ENCODE peak calls at places on chromosomes 13 and 19, in five cellular contexts. Q is mesendoderm, Y is astrocyte, K is colonic mucosa, G is SK-N-SH. L is an unnamed sample.

GRCh38 chr19:41545547-41545946 is 30.4 kb upstream of the CEACAM21 start:
- DNase-seq in Q (no peak), Y (no peak), K (no peak), G (no peak), L (no peak)

GRCh38 chr19:16325671-16326400 is 1.2 kb downstream of the KLF2 start:
- DNase-seq in Q (peak; percentile 75), Y (no peak), K (peak; percentile 64), G (peak; percentile 52), L (peak; percentile 86)

GRCh38 chr19:47124937-47125668 is 5.5 kb upstream of the SAE1 start:
- DNase-seq in Q (peak; percentile 93), Y (peak; percentile 61), K (no peak), G (peak; percentile 73), L (peak; percentile 83)

GRCh38 chr19:37691881-37692504 is 27.6 kb downstream of the ZNF607 start:
- DNase-seq in Q (peak; percentile 88), Y (peak; percentile 81), K (peak; percentile 82), G (peak; percentile 89), L (peak; percentile 91)

GRCh38 chr13:49287995-49288394 is 40.3 kb downstream of the CDADC1 start:
- DNase-seq in Q (no peak), Y (no peak), K (no peak), G (no peak), L (no peak)

GRCh38 chr13:62931901-62932883 is 1516.5 kb upstream of the PCDH20 start:
- DNase-seq in Q (no peak), Y (peak; percentile 1), K (no peak), G (no peak), L (no peak)

GRCh38 chr13:82407321-82407720 is 1475.0 kb downstream of the SLITRK1 start:
- DNase-seq in Q (peak; percentile 73), Y (no peak), K (no peak), G (no peak), L (no peak)

GRCh38 chr13:35213911-35214310 is 262.6 kb downstream of the MAB21L1 start:
- DNase-seq in Q (no peak), Y (no peak), K (no peak), G (no peak), L (no peak)

GRCh38 chr19:46860846-46861690 is at the start of gene ARHGAP35:
- DNase-seq in Q (no peak), Y (no peak), K (peak; percentile 51), G (peak; percentile 92), L (no peak)

GRCh38 chr19:19528721-19529490 is at the start of gene YJEFN3:
- DNase-seq in Q (no peak), Y (peak; percentile 32), K (no peak), G (peak; percentile 98), L (peak; percentile 61)

GRCh38 chr13:91468301-91468700 is 69.9 kb downstream of the GPC5 start:
- DNase-seq in Q (peak; percentile 13), Y (peak; percentile 1), K (no peak), G (no peak), L (no peak)

GRCh38 chr19:29872224-29872731 is 60.5 kb downstream of the CCNE1 start:
- DNase-seq in Q (peak; percentile 61), Y (peak; percentile 6), K (no peak), G (peak; percentile 49), L (peak; percentile 81)

GRCh38 chr19:18446811-18447359 is 9.0 kb upstream of the ISYNA1 start:
- DNase-seq in Q (no peak), Y (no peak), K (no peak), G (no peak), L (no peak)

GRCh38 chr19:5621311-5621944 is 1.1 kb downstream of the SAFB2 start:
- DNase-seq in Q (no peak), Y (no peak), K (peak; percentile 27), G (no peak), L (no peak)

GRCh38 chr19:6767081-6767356 is 216 bp downstream of the SH2D3A start:
- DNase-seq in Q (peak; percentile 40), Y (no peak), K (peak; percentile 73), G (no peak), L (peak; percentile 34)

GRCh38 chr19:39099341-39099740 is 15.2 kb downstream of the ACP7 start:
- DNase-seq in Q (no peak), Y (no peak), K (no peak), G (no peak), L (no peak)

GRCh38 chr19:16366056-16366432 is 41.4 kb downstream of the KLF2 start:
- DNase-seq in Q (no peak), Y (no peak), K (no peak), G (no peak), L (no peak)

GRCh38 chr19:13198634-13199033 is 48.4 kb downstream of the IER2 start:
- DNase-seq in Q (no peak), Y (no peak), K (no peak), G (no peak), L (no peak)

GRCh38 chr19:55684946-55685681 is 10.1 kb downstream of the EPN1 start:
- DNase-seq in Q (no peak), Y (no peak), K (no peak), G (no peak), L (no peak)

GRCh38 chr13:94537740-94538630 is 58.0 kb downstream of the TGDS start:
- DNase-seq in Q (no peak), Y (no peak), K (no peak), G (no peak), L (no peak)

GRCh38 chr13:79723462-79724116 is 242.6 kb downstream of the NDFIP2 start:
- DNase-seq in Q (no peak), Y (no peak), K (peak; percentile 34), G (no peak), L (no peak)

GRCh38 chr13:81001828-81002385 is 661.0 kb upstream of the SPRY2 start:
- DNase-seq in Q (no peak), Y (peak; percentile 5), K (no peak), G (no peak), L (no peak)

GRCh38 chr19:48837081-48837524 is 812 bp upstream of the HSD17B14 start:
- DNase-seq in Q (peak; percentile 98), Y (peak; percentile 82), K (peak; percentile 71), G (peak; percentile 95), L (peak; percentile 99)
- H3K9ac ChIP-seq in Q (peak overlapping the region; percentile 79), Y (peak overlapping the region; percentile 80), K (no peak overlapping the region), G (peak overlapping the region; percentile 69), L (no peak overlapping the region)

DNA sequence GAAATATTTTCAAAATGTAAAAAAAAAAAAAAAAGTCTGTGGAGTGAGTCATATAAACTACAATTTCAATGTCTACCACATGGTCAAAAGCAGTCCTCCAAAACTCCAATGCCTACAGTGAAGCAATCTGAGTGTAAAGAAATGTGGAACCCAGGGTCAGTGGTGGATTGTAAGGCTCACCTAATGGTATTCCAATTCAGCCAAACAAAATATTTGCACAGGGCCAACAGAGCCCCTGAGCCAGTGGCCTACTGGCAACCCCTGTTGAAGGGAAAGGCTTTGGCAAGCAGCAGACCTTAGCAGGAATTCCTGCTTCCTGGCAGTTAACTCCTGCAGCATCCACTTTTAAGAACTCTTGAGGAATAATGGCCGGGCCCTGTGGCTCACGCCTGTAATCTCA is 3.4 kb downstream of the DNMT1 start:
- DNase-seq in Q (no peak), Y (peak; percentile 89), K (no peak), G (no peak), L (no peak)
- H3K9ac ChIP-seq in Q (no peak overlapping the region), Y (no peak overlapping the region), K (no peak overlapping the region), G (no peak overlapping the region), L (no peak overlapping the region)

GRCh38 chr19:31892060-31892459 is 453.4 kb upstream of the ZNF507 start:
- DNase-seq in Q (no peak), Y (no peak), K (no peak), G (no peak), L (no peak)
- H3K9ac ChIP-seq in Q (no peak overlapping the region), Y (no peak overlapping the region), K (no peak overlapping the region), G (no peak overlapping the region), L (no peak overlapping the region)

DNA sequence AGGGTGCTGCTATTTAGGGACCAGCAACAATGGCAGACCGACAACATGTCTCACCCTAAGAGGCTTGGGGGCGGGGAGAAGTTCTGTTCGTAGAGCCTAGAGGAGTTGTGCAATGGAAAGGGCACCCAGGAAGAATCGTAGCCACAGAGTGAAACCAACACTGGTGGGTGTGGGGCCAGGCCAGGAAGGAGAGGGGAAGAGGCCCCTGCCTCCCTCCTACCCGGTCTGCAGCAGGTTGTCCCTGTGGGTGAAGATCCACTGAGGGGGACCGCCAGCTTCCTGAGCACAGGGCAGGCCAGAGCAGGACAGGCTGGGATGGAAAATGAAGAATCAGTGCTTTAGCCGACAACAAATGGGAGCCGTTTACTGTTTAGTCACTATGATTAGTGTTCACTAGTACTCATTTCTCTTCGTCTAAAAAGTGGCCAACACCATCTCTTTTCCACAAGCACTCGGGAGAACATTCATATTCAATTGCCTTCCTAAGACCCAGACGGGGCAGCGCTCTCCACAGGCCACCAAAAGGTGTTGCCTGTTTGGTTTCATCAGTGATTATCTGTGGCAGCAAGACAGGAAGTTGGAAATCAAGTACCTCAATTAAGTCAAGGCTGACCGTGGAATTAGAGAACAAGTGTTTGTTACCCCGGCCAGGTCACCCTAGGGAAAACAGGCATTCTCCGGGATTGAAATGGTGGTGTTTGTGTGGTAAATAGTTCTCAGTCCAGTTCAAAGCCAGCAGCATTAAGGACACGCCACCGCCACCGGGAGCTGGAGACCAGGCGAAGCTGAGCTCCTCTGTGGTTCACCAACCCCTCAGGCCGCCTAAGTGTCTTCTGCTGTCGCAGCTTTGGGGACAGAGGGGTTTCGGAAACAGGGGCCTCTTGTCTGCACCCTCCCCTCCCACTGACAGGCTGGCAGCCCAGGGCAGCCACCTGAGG is 1.0 kb upstream of the ATP11A start:
- DNase-seq in Q (peak; percentile 90), Y (no peak), K (peak; percentile 27), G (no peak), L (peak; percentile 58)
- H3K9ac ChIP-seq in Q (peak overlapping the region; percentile 81), Y (peak overlapping the region; percentile 78), K (peak overlapping the region; percentile 57), G (peak overlapping the region; percentile 69), L (no peak overlapping the region)

GRCh38 chr19:49459388-49459787 is 6.4 kb downstream of the ALDH16A1 start:
- DNase-seq in Q (no peak), Y (no peak), K (no peak), G (peak; percentile 24), L (no peak)

GRCh38 chr19:49453757-49454248 is 778 bp downstream of the ALDH16A1 start:
- DNase-seq in Q (no peak), Y (no peak), K (no peak), G (no peak), L (no peak)

GRCh38 chr19:49455729-49456128 is 2.7 kb downstream of the ALDH16A1 start:
- DNase-seq in Q (no peak), Y (no peak), K (no peak), G (no peak), L (no peak)

GRCh38 chr19:49458567-49458903 is 5.5 kb downstream of the ALDH16A1 start:
- DNase-seq in Q (no peak), Y (no peak), K (no peak), G (no peak), L (no peak)

DNA sequence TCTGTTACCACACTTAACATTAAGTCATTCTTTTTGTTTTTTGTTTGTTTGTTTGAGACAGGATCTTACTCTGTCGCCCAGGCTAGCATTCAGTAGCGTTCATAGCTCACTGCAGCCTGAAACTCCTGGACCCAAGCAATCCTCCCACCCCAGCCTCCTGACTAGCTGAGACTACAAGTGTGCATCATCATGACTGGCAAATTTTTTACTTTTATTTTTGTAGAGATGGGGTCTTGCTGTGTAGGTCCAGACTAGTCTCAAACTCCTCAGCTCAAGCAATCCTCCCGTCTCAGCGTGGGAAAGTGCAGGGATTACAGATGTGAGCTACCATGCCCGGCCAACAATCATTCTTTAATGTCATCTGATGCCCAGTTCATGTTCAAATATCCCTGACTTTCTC is 3.3 kb downstream of the ALDH16A1 start:
- DNase-seq in Q (no peak), Y (no peak), K (no peak), G (no peak), L (no peak)
- H3K9ac ChIP-seq in Q (no peak overlapping the region), Y (no peak overlapping the region), K (no peak overlapping the region), G (no peak overlapping the region), L (no peak overlapping the region)